ENCODE peak calls at places on chromosome 17, in six cellular contexts. One of them, this sample, is unnamed.

GRCh38 chr17:82276951-82277350 is 3.5 kb upstream of the CSNK1D start:
- DNase-seq in OCI-M1: no peak
- DNase-seq in uterus: no peak
- DNase-seq in brain microvascular endothelial cell: no peak
- DNase-seq in gastrocnemius medialis: no peak
- DNase-seq in adrenal gland: no peak
- DNase-seq in this sample: no peak

GRCh38 chr17:53353919-53354351 is 468.8 kb upstream of the KIF2B start:
- DNase-seq in OCI-M1: no peak
- DNase-seq in uterus: no peak
- DNase-seq in brain microvascular endothelial cell: no peak
- DNase-seq in gastrocnemius medialis: no peak
- DNase-seq in adrenal gland: no peak
- DNase-seq in this sample: no peak

GRCh38 chr17:50356892-50357510 is 11.1 kb downstream of the XYLT2 start:
- DNase-seq in OCI-M1: no peak
- DNase-seq in uterus: no peak
- DNase-seq in brain microvascular endothelial cell: no peak
- DNase-seq in gastrocnemius medialis: peak
- DNase-seq in adrenal gland: no peak
- DNase-seq in this sample: no peak

GRCh38 chr17:42675984-42676423 is 790 bp downstream of the PLEKHH3 start:
- DNase-seq in OCI-M1: peak
- DNase-seq in uterus: peak
- DNase-seq in brain microvascular endothelial cell: no peak
- DNase-seq in gastrocnemius medialis: peak
- DNase-seq in adrenal gland: peak
- DNase-seq in this sample: no peak

GRCh38 chr17:62901544-62901943 is 64.5 kb upstream of the TANC2 start:
- DNase-seq in OCI-M1: no peak
- DNase-seq in uterus: no peak
- DNase-seq in brain microvascular endothelial cell: no peak
- DNase-seq in gastrocnemius medialis: no peak
- DNase-seq in adrenal gland: no peak
- DNase-seq in this sample: no peak

GRCh38 chr17:56203430-56203829 is 50.2 kb downstream of the ANKFN1 start:
- DNase-seq in OCI-M1: peak
- DNase-seq in uterus: no peak
- DNase-seq in brain microvascular endothelial cell: no peak
- DNase-seq in gastrocnemius medialis: no peak
- DNase-seq in adrenal gland: no peak
- DNase-seq in this sample: no peak

GRCh38 chr17:32626371-32626770 is 139.6 kb downstream of the CDK5R1 start:
- DNase-seq in OCI-M1: no peak
- DNase-seq in uterus: no peak
- DNase-seq in brain microvascular endothelial cell: no peak
- DNase-seq in gastrocnemius medialis: no peak
- DNase-seq in adrenal gland: no peak
- DNase-seq in this sample: no peak

GRCh38 chr17:64147110-64148016 is 17.4 kb upstream of the ERN1 start:
- DNase-seq in OCI-M1: peak
- DNase-seq in uterus: no peak
- DNase-seq in brain microvascular endothelial cell: no peak
- DNase-seq in gastrocnemius medialis: no peak
- DNase-seq in adrenal gland: no peak
- DNase-seq in this sample: no peak

GRCh38 chr17:74646231-74646630 is 22.7 kb upstream of the CD300E start:
- DNase-seq in OCI-M1: peak
- DNase-seq in uterus: no peak
- DNase-seq in brain microvascular endothelial cell: peak
- DNase-seq in gastrocnemius medialis: no peak
- DNase-seq in adrenal gland: no peak
- DNase-seq in this sample: peak

GRCh38 chr17:5686246-5686645 is 101.9 kb upstream of the NLRP1 start:
- DNase-seq in OCI-M1: no peak
- DNase-seq in uterus: no peak
- DNase-seq in brain microvascular endothelial cell: no peak
- DNase-seq in gastrocnemius medialis: no peak
- DNase-seq in adrenal gland: no peak
- DNase-seq in this sample: no peak

GRCh38 chr17:77528516-77529327 is 388.0 kb downstream of the SEC14L1 start:
- DNase-seq in OCI-M1: no peak
- DNase-seq in uterus: no peak
- DNase-seq in brain microvascular endothelial cell: no peak
- DNase-seq in gastrocnemius medialis: no peak
- DNase-seq in adrenal gland: no peak
- DNase-seq in this sample: peak

GRCh38 chr17:9468937-9469336 is 106.7 kb downstream of the STX8 start:
- DNase-seq in OCI-M1: no peak
- DNase-seq in uterus: no peak
- DNase-seq in brain microvascular endothelial cell: no peak
- DNase-seq in gastrocnemius medialis: no peak
- DNase-seq in adrenal gland: no peak
- DNase-seq in this sample: no peak

GRCh38 chr17:4331614-4332013 is 34.9 kb downstream of the UBE2G1 start:
- DNase-seq in OCI-M1: no peak
- DNase-seq in uterus: no peak
- DNase-seq in brain microvascular endothelial cell: no peak
- DNase-seq in gastrocnemius medialis: no peak
- DNase-seq in adrenal gland: peak
- DNase-seq in this sample: no peak

GRCh38 chr17:49101054-49101534 is 31.5 kb upstream of the B4GALNT2 start:
- DNase-seq in OCI-M1: peak
- DNase-seq in uterus: no peak
- DNase-seq in brain microvascular endothelial cell: peak
- DNase-seq in gastrocnemius medialis: no peak
- DNase-seq in adrenal gland: peak
- DNase-seq in this sample: peak

GRCh38 chr17:4156750-4157381 is 13.9 kb downstream of the CYB5D2 start:
- DNase-seq in OCI-M1: no peak
- DNase-seq in uterus: no peak
- DNase-seq in brain microvascular endothelial cell: no peak
- DNase-seq in gastrocnemius medialis: no peak
- DNase-seq in adrenal gland: no peak
- DNase-seq in this sample: no peak

GRCh38 chr17:48439072-48439471 is 9.1 kb upstream of the SKAP1 start:
- DNase-seq in OCI-M1: no peak
- DNase-seq in uterus: no peak
- DNase-seq in brain microvascular endothelial cell: no peak
- DNase-seq in gastrocnemius medialis: no peak
- DNase-seq in adrenal gland: no peak
- DNase-seq in this sample: no peak